ENCODE peak calls at places on chromosomes 11 and 22, in four cellular contexts. J, L, S and O are unnamed samples.
A peak's percentile ranks its signal among the peaks of the same experiment; 100 is the strongest.

GRCh38 chr11:43573233-43573632 is 107.3 kb upstream of the HSD17B12 start:
- DNase-seq in L (peak; percentile 51), S (peak; percentile 27), J (peak; percentile 70), O (peak; percentile 16)

GRCh38 chr22:50148991-50149721 is 21.4 kb upstream of the PANX2 start:
- DNase-seq in S (peak; percentile 46), J (peak; percentile 82), L (peak; percentile 84), O (peak; percentile 61)

GRCh38 chr11:17504330-17505107 is 27.9 kb upstream of the ABCC8 start:
- DNase-seq in L (peak; percentile 88), J (peak; percentile 93), S (peak; percentile 45), O (peak; percentile 29)

GRCh38 chr22:42685941-42686666 is 34.6 kb downstream of the A4GALT start:
- DNase-seq in S (no peak), L (peak; percentile 45), J (no peak), O (no peak)

GRCh38 chr11:23947883-23948282 is 549.0 kb upstream of the LUZP2 start:
- DNase-seq in J (no peak), S (no peak), L (no peak), O (no peak)

GRCh38 chr11:123588117-123588815 is 66.2 kb downstream of the SCN3B start:
- DNase-seq in S (peak; percentile 67), J (no peak), L (no peak), O (no peak)

GRCh38 chr22:23565288-23565941 is 14.7 kb downstream of the IGLL1 start:
- DNase-seq in S (no peak), L (peak; percentile 67), J (peak; percentile 76), O (peak; percentile 4)

GRCh38 chr22:36760716-36761115 is 15.2 kb downstream of the IFT27 start:
- DNase-seq in S (no peak), J (no peak), L (no peak), O (no peak)

GRCh38 chr22:40469181-40469580 is 98.8 kb downstream of the SGSM3 start:
- DNase-seq in S (no peak), L (no peak), J (no peak), O (no peak)

GRCh38 chr22:40472579-40472978 is 102.2 kb downstream of the SGSM3 start:
- DNase-seq in L (no peak), S (no peak), J (no peak), O (no peak)

GRCh38 chr22:40473703-40474102 is 103.3 kb downstream of the SGSM3 start:
- DNase-seq in J (no peak), L (no peak), S (no peak), O (no peak)

GRCh38 chr22:40476341-40476740 is 105.9 kb downstream of the SGSM3 start:
- DNase-seq in S (no peak), L (no peak), J (peak; percentile 16), O (no peak)

GRCh38 chr22:40472036-40472435 is 101.6 kb downstream of the SGSM3 start:
- DNase-seq in S (no peak), J (no peak), L (no peak), O (no peak)
- TF ChIP-seq YY1 in S (no peak), J (no peak), L (no peak), O (no peak)

DNA sequence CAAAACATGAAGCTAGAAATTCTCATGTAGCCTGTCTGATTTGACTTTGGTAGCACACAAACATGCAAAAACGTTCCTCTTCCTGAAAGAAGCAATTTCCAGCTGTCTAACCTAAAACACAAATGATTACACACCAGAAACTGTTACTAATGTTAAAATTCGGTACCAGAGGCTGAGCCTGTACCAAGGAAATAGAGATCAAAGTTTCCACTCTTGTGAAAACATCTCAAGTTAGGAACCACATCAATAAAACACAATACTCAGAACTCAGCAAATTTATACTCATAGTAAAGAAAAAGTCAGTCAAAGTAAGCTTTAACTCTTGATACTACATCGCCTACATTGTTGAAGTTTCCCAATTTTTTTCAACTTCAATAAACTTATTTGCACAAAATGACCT is 107.8 kb downstream of the FCHSD2 start:
- DNase-seq in S (no peak), J (no peak), L (no peak), O (no peak)
- TF ChIP-seq YY1 in S (no peak), J (no peak), L (no peak), O (no peak)

GRCh38 chr11:3015796-3016195 is 23.7 kb upstream of the NAP1L4 start:
- DNase-seq in S (no peak), L (peak; percentile 58), J (no peak), O (no peak)
- TF ChIP-seq YY1 in S (no peak), L (no peak), J (no peak), O (no peak)

DNA sequence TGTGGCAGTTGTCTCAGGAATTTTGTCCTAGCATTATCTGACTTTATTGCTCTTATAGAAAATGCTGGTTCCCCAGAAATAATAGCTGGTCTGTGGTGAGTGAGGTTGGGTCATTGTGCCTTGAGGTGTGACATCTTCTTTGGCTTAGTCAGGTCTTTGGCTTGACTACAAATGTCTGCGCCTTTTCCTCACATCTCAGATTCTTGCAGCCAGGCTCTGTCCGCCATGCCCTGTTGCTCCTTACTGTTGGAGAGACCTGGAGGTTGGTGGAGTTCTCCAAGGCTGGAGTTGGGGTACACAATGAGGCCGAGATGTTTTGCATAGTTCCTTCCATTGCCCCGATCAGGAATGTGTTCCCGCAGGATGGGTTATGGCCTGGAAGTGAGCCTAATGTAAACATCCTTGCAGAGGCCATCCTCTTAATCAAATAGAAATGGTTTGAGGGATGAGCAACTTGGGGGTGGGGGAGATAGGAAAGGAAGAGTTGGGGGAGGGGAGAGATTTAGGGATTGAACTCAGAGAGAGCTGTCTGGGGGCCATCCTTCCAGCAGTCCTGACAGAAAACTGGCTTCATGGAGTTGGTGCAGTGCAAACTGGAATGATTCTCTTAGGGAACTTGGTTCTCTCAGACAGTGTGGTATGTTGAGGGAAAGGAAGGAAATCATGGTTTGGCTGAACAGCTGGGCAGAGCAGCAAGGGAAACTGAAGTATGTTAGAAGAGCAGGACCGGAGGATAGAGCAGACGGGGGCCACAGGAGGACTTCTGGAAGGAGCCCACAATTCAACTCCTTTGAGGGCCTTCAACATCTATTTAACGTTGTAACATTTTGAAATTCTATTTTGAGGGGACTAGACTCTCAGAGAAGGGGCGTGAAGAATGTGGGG is 49.9 kb downstream of the ZBTB16 start:
- DNase-seq in J (no peak), L (no peak), S (no peak), O (no peak)
- TF ChIP-seq YY1 in J (no peak), L (no peak), S (no peak), O (no peak)

GRCh38 chr11:11227686-11228085 is 125.4 kb downstream of the CSNK2A3 start:
- DNase-seq in S (no peak), J (no peak), L (no peak), O (no peak)

GRCh38 chr11:11230802-11231562 is 122.1 kb downstream of the CSNK2A3 start:
- DNase-seq in J (peak; percentile 79), S (peak; percentile 4), L (peak; percentile 36), O (peak; percentile 6)

GRCh38 chr11:11231763-11232162 is 121.3 kb downstream of the CSNK2A3 start:
- DNase-seq in S (no peak), J (no peak), L (no peak), O (no peak)

GRCh38 chr11:11229691-11230090 is 123.4 kb downstream of the CSNK2A3 start:
- DNase-seq in L (no peak), S (no peak), J (no peak), O (no peak)
- TF ChIP-seq YY1 in L (no peak), S (no peak), J (no peak), O (no peak)

DNA sequence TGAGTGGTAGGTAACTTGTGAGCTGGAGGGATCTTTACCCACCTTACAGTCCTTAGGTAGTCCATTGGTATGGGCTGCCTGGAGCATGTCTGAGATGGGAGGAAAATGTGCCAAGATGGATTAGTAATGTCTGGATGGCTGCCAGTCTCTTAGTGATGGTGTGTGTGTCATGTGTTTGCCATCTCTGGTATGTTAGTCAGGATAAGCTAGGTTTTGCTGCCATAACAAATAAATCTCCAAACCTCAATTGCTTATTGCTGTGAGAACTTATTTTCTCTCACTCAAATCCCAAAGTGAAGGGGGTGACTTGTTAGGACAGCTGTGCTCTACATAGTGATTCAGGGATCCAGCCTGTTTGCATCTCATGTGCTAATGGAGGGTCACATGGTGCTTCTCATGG is 40.9 kb upstream of the MYEOV start:
- DNase-seq in L (no peak), S (no peak), J (no peak), O (peak; percentile 43)
- TF ChIP-seq YY1 in L (no peak), S (no peak), J (no peak), O (no peak)

GRCh38 chr11:33892906-33893594 is 1.2 kb upstream of the LMO2 start:
- DNase-seq in S (no peak), L (no peak), J (no peak), O (no peak)
- TF ChIP-seq YY1 in S (no peak), L (no peak), J (no peak), O (no peak)